ENCODE peak calls at places on chromosomes 3 and 15, in seven cellular contexts. One of them, this sample, is unnamed.

GRCh38 chr3:57959407-57960173 is 48.6 kb upstream of the FLNB start:
- DNase-seq in K562: no peak
- DNase-seq in T47D: no peak
- DNase-seq in GM12878: no peak
- DNase-seq in HepG2: no peak
- DNase-seq in SK-N-SH: no peak
- DNase-seq in H1: no peak
- DNase-seq in this sample: no peak

GRCh38 chr15:65906396-65906795 is 37.1 kb downstream of the RAB11A start:
- DNase-seq in SK-N-SH: no peak
- DNase-seq in H1: no peak
- DNase-seq in T47D: peak
- DNase-seq in K562: no peak
- DNase-seq in GM12878: no peak
- DNase-seq in HepG2: no peak
- DNase-seq in this sample: no peak

GRCh38 chr15:66154581-66154980 is 99.0 kb downstream of the MEGF11 start:
- DNase-seq in GM12878: no peak
- DNase-seq in SK-N-SH: no peak
- DNase-seq in HepG2: no peak
- DNase-seq in H1: no peak
- DNase-seq in T47D: no peak
- DNase-seq in K562: no peak
- DNase-seq in this sample: no peak

GRCh38 chr3:100982710-100983109 is 10.5 kb downstream of the ABI3BP start:
- DNase-seq in HepG2: no peak
- DNase-seq in K562: no peak
- DNase-seq in T47D: no peak
- DNase-seq in H1: no peak
- DNase-seq in SK-N-SH: no peak
- DNase-seq in GM12878: no peak
- DNase-seq in this sample: no peak

GRCh38 chr3:53196575-53197407 is 35.8 kb downstream of the PRKCD start:
- DNase-seq in HepG2: peak
- DNase-seq in SK-N-SH: peak
- DNase-seq in T47D: no peak
- DNase-seq in GM12878: peak
- DNase-seq in H1: no peak
- DNase-seq in K562: peak
- DNase-seq in this sample: peak

GRCh38 chr3:127589600-127590281 is 792 bp downstream of the TPRA1 start:
- DNase-seq in H1: no peak
- DNase-seq in SK-N-SH: no peak
- DNase-seq in GM12878: no peak
- DNase-seq in T47D: no peak
- DNase-seq in K562: peak
- DNase-seq in HepG2: no peak
- DNase-seq in this sample: no peak

GRCh38 chr3:84836961-84837360 is 121.8 kb upstream of the CADM2 start:
- DNase-seq in T47D: no peak
- DNase-seq in H1: peak
- DNase-seq in SK-N-SH: no peak
- DNase-seq in K562: no peak
- DNase-seq in GM12878: no peak
- DNase-seq in HepG2: no peak
- DNase-seq in this sample: no peak

GRCh38 chr15:101852356-101852755 is 40.4 kb downstream of the OR4F15 start:
- DNase-seq in SK-N-SH: no peak
- DNase-seq in HepG2: no peak
- DNase-seq in H1: no peak
- DNase-seq in T47D: no peak
- DNase-seq in K562: no peak
- DNase-seq in GM12878: no peak
- DNase-seq in this sample: no peak

GRCh38 chr3:67461667-67462142 is 192.7 kb downstream of the SUCLG2 start:
- DNase-seq in HepG2: no peak
- DNase-seq in GM12878: no peak
- DNase-seq in H1: no peak
- DNase-seq in SK-N-SH: no peak
- DNase-seq in K562: no peak
- DNase-seq in T47D: no peak
- DNase-seq in this sample: no peak

GRCh38 chr3:24686764-24687163 is 192.1 kb upstream of the THRB start:
- DNase-seq in H1: no peak
- DNase-seq in T47D: no peak
- DNase-seq in HepG2: no peak
- DNase-seq in K562: no peak
- DNase-seq in SK-N-SH: no peak
- DNase-seq in GM12878: no peak
- DNase-seq in this sample: no peak

GRCh38 chr3:14768182-14768790 is 50.5 kb upstream of the FGD5 start:
- DNase-seq in GM12878: no peak
- DNase-seq in K562: no peak
- DNase-seq in T47D: no peak
- DNase-seq in H1: no peak
- DNase-seq in SK-N-SH: peak
- DNase-seq in HepG2: no peak
- DNase-seq in this sample: no peak

GRCh38 chr3:174329321-174329720 is 529.8 kb upstream of the NAALADL2 start:
- DNase-seq in T47D: no peak
- DNase-seq in H1: no peak
- DNase-seq in HepG2: no peak
- DNase-seq in GM12878: no peak
- DNase-seq in SK-N-SH: no peak
- DNase-seq in K562: no peak
- DNase-seq in this sample: no peak

GRCh38 chr15:28919201-28919627 is 33.4 kb downstream of the APBA2 start:
- DNase-seq in HepG2: no peak
- DNase-seq in K562: no peak
- DNase-seq in GM12878: no peak
- DNase-seq in SK-N-SH: no peak
- DNase-seq in H1: no peak
- DNase-seq in T47D: no peak
- DNase-seq in this sample: no peak

GRCh38 chr3:58271901-58272501 is 34.0 kb upstream of the RPP14 start:
- DNase-seq in H1: no peak
- DNase-seq in GM12878: no peak
- DNase-seq in HepG2: no peak
- DNase-seq in SK-N-SH: no peak
- DNase-seq in T47D: no peak
- DNase-seq in K562: no peak
- DNase-seq in this sample: peak

GRCh38 chr15:50764331-50765201 is 940 bp downstream of the SPPL2A start:
- DNase-seq in K562: no peak
- DNase-seq in T47D: no peak
- DNase-seq in H1: no peak
- DNase-seq in SK-N-SH: peak
- DNase-seq in GM12878: peak
- DNase-seq in HepG2: no peak
- DNase-seq in this sample: no peak

GRCh38 chr15:100778831-100779288 is 100.8 kb upstream of the ALDH1A3 start:
- DNase-seq in K562: no peak
- DNase-seq in H1: no peak
- DNase-seq in HepG2: no peak
- DNase-seq in T47D: no peak
- DNase-seq in SK-N-SH: no peak
- DNase-seq in GM12878: no peak
- DNase-seq in this sample: no peak

GRCh38 chr3:195099976-195100755 is 170.8 kb downstream of the XXYLT1 start:
- DNase-seq in GM12878: no peak
- DNase-seq in T47D: no peak
- DNase-seq in H1: no peak
- DNase-seq in HepG2: no peak
- DNase-seq in SK-N-SH: no peak
- DNase-seq in K562: no peak
- DNase-seq in this sample: no peak

GRCh38 chr3:195100903-195101591 is 169.9 kb downstream of the XXYLT1 start:
- DNase-seq in H1: no peak
- DNase-seq in SK-N-SH: peak
- DNase-seq in HepG2: no peak
- DNase-seq in T47D: no peak
- DNase-seq in GM12878: no peak
- DNase-seq in K562: no peak
- DNase-seq in this sample: no peak

GRCh38 chr3:195096484-195097330 is 174.3 kb downstream of the XXYLT1 start:
- DNase-seq in K562: no peak
- DNase-seq in H1: no peak
- DNase-seq in GM12878: no peak
- DNase-seq in SK-N-SH: no peak
- DNase-seq in T47D: peak
- DNase-seq in HepG2: no peak
- DNase-seq in this sample: no peak

GRCh38 chr3:195097331-195098255 is 173.4 kb downstream of the XXYLT1 start:
- DNase-seq in K562: no peak
- DNase-seq in H1: no peak
- DNase-seq in HepG2: no peak
- DNase-seq in T47D: no peak
- DNase-seq in SK-N-SH: no peak
- DNase-seq in GM12878: no peak
- DNase-seq in this sample: no peak

DNA sequence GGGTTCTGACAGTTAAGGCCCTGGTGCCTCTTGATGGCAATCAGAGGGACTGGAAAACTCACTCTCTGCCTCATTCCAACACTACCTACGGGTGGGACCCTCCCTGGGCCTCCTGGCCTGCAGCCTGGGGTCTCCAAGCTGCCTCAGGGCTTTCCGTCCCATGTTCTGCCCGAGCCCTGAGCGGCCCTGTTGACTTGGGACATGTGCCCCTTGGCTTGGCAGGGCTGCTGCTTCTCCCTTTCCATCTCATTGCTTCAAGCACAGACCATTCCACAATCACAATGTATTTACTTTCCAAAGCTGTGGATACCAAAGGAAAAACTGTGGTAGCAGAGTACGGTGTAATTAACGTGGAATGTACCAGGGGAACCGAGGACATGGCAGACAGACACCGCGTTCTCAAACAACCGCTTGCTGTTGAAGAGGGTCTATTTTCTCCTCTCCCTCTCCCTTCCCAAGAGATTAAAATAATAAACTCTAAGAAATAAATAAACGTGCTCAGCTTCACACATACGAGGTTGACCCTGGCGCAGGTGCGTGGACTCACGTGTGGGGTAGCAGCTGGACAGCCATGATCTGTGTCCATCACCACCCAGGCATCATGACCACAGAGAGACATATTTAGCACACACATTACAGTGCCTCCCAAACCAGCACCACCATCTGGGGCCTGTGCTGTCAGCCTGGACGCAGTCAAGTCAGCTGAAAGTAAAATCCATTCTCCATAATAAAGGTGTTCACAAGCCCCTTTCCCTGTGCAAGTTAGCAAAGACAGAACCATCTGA is 172.0 kb downstream of the XXYLT1 start:
- DNase-seq in GM12878: no peak
- DNase-seq in HepG2: no peak
- DNase-seq in K562: no peak
- DNase-seq in H1: no peak
- DNase-seq in T47D: no peak
- DNase-seq in SK-N-SH: no peak
- DNase-seq in this sample: no peak
- TF ChIP-seq JUND in GM12878: no peak
- TF ChIP-seq JUND in HepG2: no peak
- TF ChIP-seq JUND in K562: no peak
- TF ChIP-seq JUND in H1: no peak
- TF ChIP-seq JUND in T47D: no peak
- TF ChIP-seq JUND in SK-N-SH: no peak
- TF ChIP-seq JUND in this sample: no peak

GRCh38 chr3:4140921-4141320 is 162.2 kb upstream of the SETMAR start:
- DNase-seq in HepG2: no peak
- DNase-seq in SK-N-SH: no peak
- DNase-seq in GM12878: no peak
- DNase-seq in T47D: no peak
- DNase-seq in K562: no peak
- DNase-seq in H1: no peak
- DNase-seq in this sample: no peak

GRCh38 chr3:4138784-4139431 is 164.3 kb upstream of the SETMAR start:
- DNase-seq in K562: no peak
- DNase-seq in SK-N-SH: no peak
- DNase-seq in H1: no peak
- DNase-seq in T47D: no peak
- DNase-seq in GM12878: no peak
- DNase-seq in HepG2: no peak
- DNase-seq in this sample: no peak

GRCh38 chr3:4138150-4138783 is 164.9 kb upstream of the SETMAR start:
- DNase-seq in H1: no peak
- DNase-seq in HepG2: peak
- DNase-seq in GM12878: no peak
- DNase-seq in SK-N-SH: no peak
- DNase-seq in T47D: no peak
- DNase-seq in K562: no peak
- DNase-seq in this sample: no peak

DNA sequence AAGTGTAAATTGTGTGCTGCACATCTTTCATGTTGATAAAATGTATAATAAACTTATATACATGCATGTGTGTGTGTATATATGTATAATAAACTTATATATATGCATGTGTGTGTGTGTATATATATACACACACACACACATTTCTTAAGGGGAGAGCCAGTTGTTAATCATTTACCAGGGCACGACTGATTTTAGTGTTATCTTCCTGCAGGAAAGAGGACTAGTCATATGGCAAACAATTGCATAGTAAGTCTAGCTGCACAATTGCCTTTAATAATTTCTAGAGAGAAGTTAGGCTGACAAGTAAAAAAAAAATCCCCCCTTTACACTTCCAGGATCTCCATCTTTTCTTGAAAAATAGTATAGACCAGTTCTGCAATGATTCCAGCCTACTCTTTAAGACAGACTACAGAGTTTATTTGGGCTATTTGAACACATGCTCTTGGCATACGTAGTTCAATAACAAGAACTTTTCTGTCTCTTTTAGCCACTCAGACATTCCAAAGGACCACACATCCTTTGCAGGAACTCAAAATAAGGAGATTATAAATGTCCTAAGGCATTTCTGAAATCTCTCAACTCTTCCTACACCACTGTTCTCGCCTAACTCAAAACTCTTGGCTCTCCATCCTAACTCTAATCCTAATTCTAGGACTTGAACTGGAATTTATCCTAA is 163.6 kb upstream of the SETMAR start:
- DNase-seq in T47D: no peak
- DNase-seq in HepG2: peak
- DNase-seq in SK-N-SH: no peak
- DNase-seq in K562: no peak
- DNase-seq in H1: no peak
- DNase-seq in GM12878: no peak
- DNase-seq in this sample: no peak
- TF ChIP-seq JUND in T47D: no peak
- TF ChIP-seq JUND in HepG2: no peak
- TF ChIP-seq JUND in SK-N-SH: no peak
- TF ChIP-seq JUND in K562: no peak
- TF ChIP-seq JUND in H1: no peak
- TF ChIP-seq JUND in GM12878: no peak
- TF ChIP-seq JUND in this sample: no peak

GRCh38 chr3:46849686-46850467 is 13.4 kb downstream of the MYL3 start:
- DNase-seq in SK-N-SH: no peak
- DNase-seq in HepG2: no peak
- DNase-seq in K562: no peak
- DNase-seq in GM12878: no peak
- DNase-seq in T47D: no peak
- DNase-seq in H1: no peak
- DNase-seq in this sample: no peak
- TF ChIP-seq JUND in SK-N-SH: no peak
- TF ChIP-seq JUND in HepG2: no peak
- TF ChIP-seq JUND in K562: no peak
- TF ChIP-seq JUND in GM12878: no peak
- TF ChIP-seq JUND in T47D: no peak
- TF ChIP-seq JUND in H1: no peak
- TF ChIP-seq JUND in this sample: no peak

GRCh38 chr15:68316061-68316804 is 38.7 kb downstream of the FEM1B start:
- DNase-seq in HepG2: no peak
- DNase-seq in T47D: no peak
- DNase-seq in H1: no peak
- DNase-seq in GM12878: no peak
- DNase-seq in K562: peak
- DNase-seq in SK-N-SH: no peak
- DNase-seq in this sample: no peak
- TF ChIP-seq JUND in HepG2: no peak
- TF ChIP-seq JUND in T47D: no peak
- TF ChIP-seq JUND in H1: no peak
- TF ChIP-seq JUND in GM12878: no peak
- TF ChIP-seq JUND in K562: no peak
- TF ChIP-seq JUND in SK-N-SH: no peak
- TF ChIP-seq JUND in this sample: no peak

This sample was measured in HCT116.